ENCODE peak calls at places on chromosomes 16 and 17, in ten cellular contexts. H is spleen; O is esophagus muscularis mucosa; T is CD8-positive, alpha-beta T cell; R is neural progenitor cell; I is mesendoderm; A is left ventricle myocardium inferior; S is adrenal gland; D is GM23248; V is small intestine. Z is an unnamed sample. For H3K4me1, the result is how much of the 10 kb centered on the place peaks cover.

GRCh38 chr16:75319513-75320401 is 68.3 kb upstream of the BCAR1 start:
- DNase-seq in A (no peak), T (no peak), D (peak), O (no peak), H (no peak), I (no peak), V (no peak), R (no peak), S (no peak), Z (no peak)

GRCh38 chr17:79196913-79197312 is 122.3 kb downstream of the ENGASE start:
- DNase-seq in S (no peak), I (no peak), H (no peak), D (no peak), R (no peak), A (no peak), O (no peak), T (no peak), V (no peak), Z (no peak)

GRCh38 chr17:58325976-58326468 is 2.6 kb downstream of the TSPOAP1 start:
- DNase-seq in H (peak), D (no peak), R (no peak), S (no peak), O (no peak), I (peak), A (no peak), V (no peak), T (no peak), Z (no peak)

GRCh38 chr17:79800325-79801155 is 3.7 kb upstream of the CBX8 start:
- DNase-seq in I (peak), O (no peak), H (no peak), R (peak), A (no peak), T (no peak), S (no peak), V (peak), D (peak), Z (peak)

GRCh38 chr17:74147966-74148365 is 55.5 kb upstream of the RPL38 start:
- DNase-seq in V (no peak), D (no peak), T (no peak), H (no peak), I (no peak), R (no peak), O (peak), S (no peak), A (no peak), Z (no peak)

GRCh38 chr17:76841776-76842405 is 26.3 kb upstream of the MGAT5B start:
- DNase-seq in A (no peak), V (no peak), D (no peak), R (peak), T (no peak), O (no peak), H (no peak), S (no peak), I (peak), Z (no peak)

GRCh38 chr16:56425439-56425832 is at the start of gene AMFR:
- DNase-seq in R (peak), D (peak), S (peak), O (no peak), V (peak), A (peak), T (peak), I (peak), H (peak), Z (peak)

GRCh38 chr17:61002316-61002736 is 324.7 kb downstream of the BCAS3 start:
- DNase-seq in A (no peak), D (peak), R (peak), T (no peak), O (no peak), H (no peak), I (peak), V (peak), S (no peak), Z (no peak)

GRCh38 chr16:57349212-57350031 is 9.2 kb upstream of the CCL22 start:
- DNase-seq in R (no peak), H (peak), T (no peak), O (peak), A (no peak), V (no peak), S (no peak), I (no peak), D (no peak), Z (no peak)

GRCh38 chr17:70365098-70365583 is 195.8 kb downstream of the KCNJ2 start:
- DNase-seq in V (no peak), I (peak), T (no peak), S (no peak), H (no peak), O (no peak), D (peak), R (no peak), A (no peak), Z (no peak)

GRCh38 chr16:49838639-49839461 is 17.1 kb downstream of the ZNF423 start:
- DNase-seq in T (no peak), H (no peak), V (no peak), I (no peak), A (no peak), D (no peak), S (no peak), R (peak), O (no peak), Z (peak)

GRCh38 chr16:2507679-2508064 is 6.1 kb upstream of the ATP6V0C start:
- DNase-seq in R (no peak), I (no peak), V (no peak), S (no peak), H (peak), D (no peak), A (peak), O (no peak), T (no peak), Z (peak)
- H3K4me1 ChIP-seq in R (under half), I (under half), V (under half), S (under half), H (half or more), D (under half), A (under half), O (under half), T (under half), Z (under half)

DNA sequence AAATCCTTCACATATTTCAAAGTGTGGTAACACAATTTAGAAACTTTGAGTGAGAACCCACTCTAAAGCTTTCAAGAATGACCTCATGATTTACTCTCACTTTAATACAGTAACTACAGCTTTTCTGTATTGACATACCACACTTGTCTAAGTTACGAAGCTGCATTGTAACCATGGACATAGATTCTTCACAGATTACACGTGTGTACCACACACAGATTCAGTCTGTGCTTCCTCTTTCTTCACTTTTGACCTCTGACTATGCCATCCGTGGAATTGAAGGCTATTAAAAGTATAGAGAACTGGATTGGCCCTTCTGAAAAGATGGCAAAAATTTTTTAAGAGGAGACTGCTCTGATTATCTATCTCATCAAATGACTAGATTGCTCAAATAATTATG is 172.7 kb downstream of the TANC2 start:
- DNase-seq in H (no peak), T (no peak), R (no peak), I (no peak), O (no peak), A (no peak), S (no peak), V (no peak), D (peak), Z (no peak)
- H3K27ac ChIP-seq in H (no peak), T (no peak), R (no peak), I (no peak), O (no peak), A (no peak), S (no peak), V (no peak), D (peak), Z (no peak)

DNA sequence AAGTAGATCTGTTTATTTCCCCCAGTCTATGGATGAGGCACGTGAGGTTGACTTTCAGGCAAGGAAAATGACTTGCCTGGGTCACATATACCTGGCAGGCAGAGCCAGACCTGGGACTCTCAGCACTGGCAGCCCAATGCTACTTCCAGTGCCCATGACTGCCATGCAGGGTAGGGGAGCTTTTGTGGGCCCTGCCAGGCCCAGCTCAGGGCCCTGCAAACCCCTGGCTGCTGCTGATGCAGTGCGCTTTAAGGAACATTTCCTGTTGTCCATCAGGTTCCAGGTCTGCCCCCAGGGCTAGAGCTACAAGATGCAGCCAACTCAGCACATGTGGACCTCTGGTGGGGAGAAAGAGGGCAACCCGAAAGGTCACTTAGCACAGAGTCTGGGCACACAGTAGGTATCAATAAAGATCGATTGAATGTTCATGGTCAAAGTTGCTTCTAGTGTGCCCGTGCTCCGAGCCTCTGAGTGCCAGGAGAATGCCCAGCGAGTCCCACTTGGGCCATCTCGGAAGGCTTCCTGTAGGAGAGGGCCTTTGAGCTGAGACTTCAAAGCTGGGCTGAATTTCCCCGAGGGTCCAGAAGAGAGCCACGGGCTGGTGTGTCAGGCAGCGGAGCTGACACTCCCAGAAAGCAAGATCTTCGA is 513 bp upstream of the TBX21 start:
- DNase-seq in D (no peak), R (no peak), I (peak), H (peak), A (no peak), O (no peak), V (no peak), S (no peak), T (no peak), Z (no peak)
- H3K4me3 ChIP-seq in D (peak), R (peak), I (no peak), H (peak), A (peak), O (peak), V (no peak), S (no peak), T (peak), Z (peak)

GRCh38 chr16:85312642-85313540 is 200.6 kb upstream of the CIBAR2 start:
- DNase-seq in S (no peak), R (peak), I (peak), H (no peak), T (no peak), A (no peak), O (no peak), D (peak), V (no peak), Z (no peak)
- H3K4me1 ChIP-seq in S (half or more), R (under half), I (under half), H (half or more), T (under half), A (under half), O (half or more), D (under half), V (under half), Z (under half)

DNA sequence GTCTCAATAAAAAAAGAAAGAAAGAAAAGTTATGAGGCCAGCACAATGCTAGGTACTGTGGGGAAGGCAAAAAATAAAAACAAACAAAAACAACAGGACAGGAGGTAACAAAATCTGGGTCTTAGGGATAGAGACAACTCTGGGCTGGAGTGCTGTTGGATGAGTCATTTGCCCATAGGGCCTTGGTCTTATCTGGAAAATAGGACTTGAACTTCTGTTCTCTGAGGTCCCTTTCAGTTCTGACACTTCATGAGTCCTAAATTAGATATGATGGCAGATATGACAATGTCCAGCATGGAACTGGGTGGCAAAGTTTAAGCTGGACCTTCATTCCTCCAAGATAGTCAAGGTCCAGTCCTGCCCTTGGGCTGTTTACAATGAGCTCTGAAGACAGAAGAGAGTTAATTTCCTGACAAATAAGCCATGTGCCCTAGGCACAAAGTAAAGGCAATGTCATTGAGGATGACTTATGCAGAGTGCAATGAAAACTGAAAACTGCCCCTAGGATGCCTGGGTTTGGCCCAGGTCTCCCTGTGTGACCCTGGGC is 8.9 kb upstream of the HDAC5 start:
- DNase-seq in R (no peak), O (no peak), I (no peak), A (no peak), V (no peak), S (no peak), T (no peak), H (no peak), D (peak), Z (no peak)
- H3K27ac ChIP-seq in R (no peak), O (no peak), I (no peak), A (no peak), V (no peak), S (peak), T (no peak), H (no peak), D (no peak), Z (no peak)